ENCODE peak calls at places on chromosomes 3 and 15, in seven cellular contexts. W, B, O, Q, D, V and A are unnamed samples. For H3K27me3, the result is how much of the 10 kb centered on the place peaks cover.

GRCh38 chr3:42446111-42447050 is 36.0 kb upstream of the LYZL4 start:
- DNase-seq in V (no peak), Q (peak), B (no peak), W (no peak), D (no peak), O (no peak), A (no peak)

GRCh38 chr3:87855626-87856025 is 203.2 kb downstream of the CGGBP1 start:
- DNase-seq in V (no peak), O (no peak), B (no peak), D (no peak), Q (no peak), W (no peak), A (no peak)

GRCh38 chr15:68829068-68829467 is 8.4 kb upstream of the ANP32A start:
- DNase-seq in Q (peak), W (no peak), V (no peak), D (no peak), O (no peak), B (no peak), A (peak)

GRCh38 chr15:65816441-65816840 is 24.3 kb upstream of the DENND4A start:
- DNase-seq in Q (no peak), D (no peak), V (no peak), O (no peak), B (no peak), W (no peak), A (no peak)

GRCh38 chr3:55718475-55718874 is 231.4 kb upstream of the WNT5A start:
- DNase-seq in W (no peak), Q (no peak), D (no peak), B (no peak), V (no peak), O (no peak), A (peak)

GRCh38 chr15:99021027-99021624 is 13.5 kb upstream of the PGPEP1L start:
- DNase-seq in Q (no peak), O (no peak), B (no peak), W (no peak), V (no peak), D (no peak), A (no peak)

GRCh38 chr15:60243769-60244168 is 154.0 kb downstream of the ANXA2 start:
- DNase-seq in Q (no peak), W (no peak), V (no peak), O (no peak), B (no peak), D (no peak), A (no peak)

GRCh38 chr3:38738630-38739395 is 77.2 kb downstream of the SCN10A start:
- DNase-seq in W (no peak), Q (peak), B (no peak), D (peak), V (no peak), O (no peak), A (peak)

GRCh38 chr3:110743202-110743601 is 328.4 kb upstream of the NECTIN3 start:
- DNase-seq in B (no peak), D (no peak), O (no peak), Q (peak), V (no peak), W (no peak), A (no peak)

GRCh38 chr3:50612973-50613851 is 1.6 kb upstream of the CISH start:
- DNase-seq in V (no peak), Q (no peak), W (no peak), B (no peak), O (no peak), D (no peak), A (no peak)

GRCh38 chr3:50612234-50612972 is 829 bp upstream of the CISH start:
- DNase-seq in D (no peak), O (no peak), Q (no peak), W (no peak), B (no peak), V (no peak), A (no peak)

GRCh38 chr3:50610992-50611463 is 546 bp downstream of the CISH start:
- DNase-seq in Q (no peak), B (no peak), O (no peak), W (no peak), D (no peak), V (no peak), A (no peak)

GRCh38 chr3:50610181-50610971 is 1.2 kb downstream of the CISH start:
- DNase-seq in O (peak), W (no peak), Q (no peak), B (no peak), D (no peak), V (no peak), A (no peak)

GRCh38 chr3:50611464-50612233 is at the start of gene CISH:
- DNase-seq in D (no peak), Q (peak), O (peak), W (peak), B (peak), V (peak), A (peak)
- H3K27me3 ChIP-seq in D (under half), Q (under half), O (under half), W (under half), B (under half), V (under half), A (under half)

GRCh38 chr3:25664066-25664809 is 469 bp downstream of the TOP2B start:
- DNase-seq in V (peak), B (peak), D (peak), O (peak), W (peak), Q (peak), A (peak)

GRCh38 chr3:25664810-25665645 is at the start of gene TOP2B:
- DNase-seq in W (peak), D (peak), O (peak), V (peak), Q (peak), B (peak), A (peak)

GRCh38 chr3:25662921-25663320 is 1.8 kb downstream of the TOP2B start:
- DNase-seq in W (no peak), B (no peak), V (no peak), D (no peak), O (no peak), Q (no peak), A (peak)

GRCh38 chr3:25663324-25664065 is 1.2 kb downstream of the TOP2B start:
- DNase-seq in W (no peak), V (no peak), D (peak), B (no peak), O (no peak), Q (peak), A (peak)

GRCh38 chr3:25661694-25662455 is 2.8 kb downstream of the TOP2B start:
- DNase-seq in D (no peak), Q (no peak), W (no peak), B (no peak), O (no peak), V (no peak), A (peak)
- H3K4me3 ChIP-seq in D (no peak), Q (peak), W (peak), B (peak), O (peak), V (peak), A (peak)

GRCh38 chr3:128080323-128080898 is 28.2 kb downstream of the SEC61A1 start:
- DNase-seq in B (no peak), V (no peak), W (no peak), D (no peak), O (no peak), Q (no peak), A (no peak)
- H3K27ac ChIP-seq in B (no peak), V (no peak), W (no peak), D (no peak), O (no peak), Q (no peak), A (no peak)

GRCh38 chr3:134377896-134378295 is 3.6 kb upstream of the AMOTL2 start:
- DNase-seq in W (peak), Q (no peak), B (no peak), O (no peak), V (no peak), D (no peak), A (no peak)

GRCh38 chr3:134380249-134380648 is 6.0 kb upstream of the AMOTL2 start:
- DNase-seq in Q (no peak), D (no peak), B (no peak), O (no peak), W (no peak), V (no peak), A (no peak)

GRCh38 chr3:134376786-134377431 is 2.7 kb upstream of the AMOTL2 start:
- DNase-seq in W (peak), Q (no peak), D (no peak), V (no peak), O (no peak), B (no peak), A (no peak)

GRCh38 chr3:134378818-134379217 is 4.6 kb upstream of the AMOTL2 start:
- DNase-seq in Q (no peak), V (no peak), B (no peak), W (no peak), O (no peak), D (no peak), A (no peak)

DNA sequence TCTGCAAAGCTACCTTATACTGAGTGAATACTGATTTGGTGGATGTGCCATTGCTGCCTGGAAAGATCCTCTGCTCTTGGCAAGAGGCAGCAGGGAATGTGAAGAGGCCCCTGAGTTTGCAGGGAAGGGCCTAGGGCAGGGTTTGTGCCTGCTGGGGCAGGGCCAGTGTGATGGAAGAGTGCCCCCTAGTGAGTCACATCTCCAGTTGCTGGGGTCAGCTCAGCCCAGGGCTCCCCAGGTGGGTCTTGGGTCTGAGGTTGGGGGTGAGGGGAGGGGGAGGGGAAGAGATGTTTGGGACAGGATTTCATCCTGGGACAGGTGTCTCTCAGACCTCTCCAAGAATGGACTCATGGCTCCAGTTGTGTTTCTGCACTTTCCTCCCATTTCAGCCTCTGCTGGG is 4.1 kb upstream of the AMOTL2 start:
- DNase-seq in V (no peak), D (peak), Q (peak), B (no peak), O (no peak), W (peak), A (peak)
- H3K27me3 ChIP-seq in V (under half), D (under half), Q (under half), B (under half), O (under half), W (under half), A (under half)

DNA sequence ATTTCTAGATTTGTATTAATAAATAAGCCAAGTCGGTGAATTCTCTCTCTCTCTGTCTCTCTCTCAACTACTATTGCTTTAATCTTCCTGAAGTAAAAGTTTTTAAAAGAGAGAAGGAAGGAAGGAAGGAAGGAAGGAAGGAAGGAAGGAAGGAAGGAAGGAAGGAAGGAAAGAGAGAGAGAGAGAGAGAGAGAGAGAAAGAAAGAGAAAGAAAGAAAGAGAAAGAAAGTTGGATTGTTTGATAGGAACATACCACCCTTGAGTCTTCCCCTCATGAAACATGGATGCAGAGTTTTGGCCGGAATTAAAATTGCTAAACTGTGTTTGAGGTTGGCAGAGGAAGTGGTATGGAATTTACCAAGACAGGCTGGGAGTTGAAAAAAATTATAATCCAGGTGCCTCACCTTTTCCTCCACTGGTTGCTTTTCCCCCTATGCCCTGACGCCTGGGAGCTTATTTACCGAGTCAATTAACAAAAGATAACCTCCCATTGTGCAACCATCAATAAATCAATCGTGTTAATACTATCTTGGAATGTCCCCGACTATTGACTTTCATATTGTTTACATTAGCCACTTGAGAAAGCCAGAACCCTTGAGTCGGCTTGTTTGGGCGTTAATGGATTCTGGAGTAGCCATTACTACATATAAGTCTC is 159.8 kb upstream of the NR2F2 start:
- DNase-seq in B (no peak), W (no peak), V (no peak), Q (no peak), D (no peak), O (no peak), A (no peak)
- H3K4me3 ChIP-seq in B (no peak), W (no peak), V (no peak), Q (no peak), D (no peak), O (no peak), A (no peak)

GRCh38 chr15:41970456-41970855 is 1.9 kb downstream of the EHD4 start:
- DNase-seq in V (no peak), B (no peak), D (no peak), Q (no peak), O (peak), W (peak), A (no peak)
- H3K27ac ChIP-seq in V (peak), B (peak), D (no peak), Q (no peak), O (peak), W (peak), A (peak)

GRCh38 chr15:76062282-76062681 is 2.5 kb downstream of the TMEM266 start:
- DNase-seq in V (no peak), Q (no peak), W (no peak), O (no peak), D (no peak), B (no peak), A (no peak)
- H3K27me3 ChIP-seq in V (under half), Q (under half), W (under half), O (under half), D (under half), B (under half), A (under half)

DNA sequence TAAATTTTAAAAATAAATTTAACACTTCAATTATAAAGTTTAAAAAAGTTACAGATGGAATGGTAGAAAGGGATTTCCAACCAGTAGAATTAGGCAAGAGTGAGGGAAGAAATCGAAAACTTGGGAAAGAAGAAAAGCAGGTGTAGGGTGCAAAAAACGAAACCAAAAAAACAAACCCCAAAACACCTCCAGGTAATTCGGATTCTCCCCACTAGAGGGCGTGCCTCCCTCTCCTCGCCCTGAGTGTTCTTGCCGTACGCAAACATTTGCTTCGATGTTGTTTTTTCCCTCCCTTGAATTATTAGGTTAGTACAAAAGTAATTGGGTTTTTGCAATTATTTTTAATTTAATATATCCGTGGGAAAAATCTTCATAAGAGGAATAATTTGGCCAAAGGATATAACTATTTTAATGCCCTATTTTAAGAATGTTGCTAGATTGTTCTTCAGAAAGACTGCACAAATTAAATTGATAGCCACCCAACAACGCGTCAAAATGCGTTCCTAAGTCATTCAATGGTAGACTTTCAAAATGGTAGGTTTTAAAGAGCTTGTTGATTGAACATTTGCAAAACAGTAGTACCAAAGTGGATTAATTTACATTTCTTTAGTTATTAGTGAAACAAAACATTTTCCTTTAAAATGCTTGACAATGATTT is 63.7 kb downstream of the SLC30A4 start:
- DNase-seq in D (no peak), O (peak), Q (peak), W (peak), B (peak), V (peak), A (peak)
- H3K4me3 ChIP-seq in D (peak), O (peak), Q (no peak), W (peak), B (peak), V (peak), A (peak)

GRCh38 chr15:66849393-66849745 is 147.3 kb downstream of the SMAD6 start:
- DNase-seq in D (no peak), O (peak), Q (no peak), V (no peak), B (no peak), W (no peak), A (no peak)

GRCh38 chr15:66848116-66848515 is 146.1 kb downstream of the SMAD6 start:
- DNase-seq in D (no peak), W (no peak), B (no peak), O (peak), V (no peak), Q (no peak), A (no peak)

GRCh38 chr15:66849746-66850077 is 147.7 kb downstream of the SMAD6 start:
- DNase-seq in V (no peak), B (no peak), Q (no peak), W (no peak), O (peak), D (no peak), A (no peak)

GRCh38 chr15:66847565-66847991 is 145.5 kb downstream of the SMAD6 start:
- DNase-seq in V (no peak), Q (no peak), O (peak), D (no peak), W (peak), B (no peak), A (no peak)

DNA sequence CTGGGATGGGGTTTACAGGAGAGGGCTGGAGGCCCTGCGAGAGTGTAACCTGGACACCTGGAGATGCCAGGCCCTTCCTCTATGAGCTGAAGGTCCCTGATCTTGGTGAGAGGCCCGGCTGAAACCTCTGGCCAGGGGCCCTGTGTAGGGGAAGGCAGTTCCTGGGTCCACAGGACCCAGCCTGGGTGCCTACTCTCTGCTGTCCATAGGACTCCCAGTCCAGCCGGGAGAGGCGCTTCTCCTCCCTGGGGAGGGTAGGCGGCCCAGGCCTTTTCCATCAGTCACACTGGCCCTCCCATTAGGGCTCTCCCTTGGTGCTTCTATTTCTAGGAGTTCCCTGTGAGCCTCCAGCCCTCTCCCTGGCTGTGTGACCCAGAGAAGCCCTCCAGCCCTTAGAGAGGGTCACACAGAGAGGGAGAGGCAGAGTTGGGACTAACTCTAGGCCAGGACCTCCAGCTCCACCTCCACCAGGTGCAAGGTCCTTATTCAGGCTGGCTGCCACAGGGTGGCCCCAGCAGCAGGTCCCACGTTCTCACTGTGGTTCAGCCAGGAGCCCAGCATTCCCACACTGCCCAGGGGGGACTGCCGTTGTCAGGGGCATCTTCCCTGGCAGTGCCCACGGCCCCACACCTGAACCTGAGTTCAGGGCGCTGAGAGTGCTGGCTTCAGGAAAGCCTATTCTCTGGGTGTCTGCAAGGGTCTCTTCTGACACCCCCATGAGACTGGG is 146.8 kb downstream of the SMAD6 start:
- DNase-seq in Q (no peak), D (no peak), O (peak), V (no peak), B (no peak), W (no peak), A (no peak)
- H3K27ac ChIP-seq in Q (no peak), D (no peak), O (no peak), V (no peak), B (peak), W (peak), A (no peak)